ENCODE peak calls at places on chromosomes 16 and 17, in six cellular contexts. One of them, this sample, is unnamed.

GRCh38 chr17:31472137-31472536 is 80.7 kb downstream of the RAB11FIP4 start:
- DNase-seq in astrocyte of the spinal cord: no peak
- DNase-seq in WTC11: no peak
- DNase-seq in left lung: no peak
- DNase-seq in lung: no peak
- DNase-seq in breast epithelium: no peak
- DNase-seq in this sample: no peak

GRCh38 chr16:84266451-84266850 is 26.6 kb upstream of the KCNG4 start:
- DNase-seq in astrocyte of the spinal cord: peak; percentile 27
- DNase-seq in WTC11: peak; percentile 73
- DNase-seq in left lung: no peak
- DNase-seq in lung: peak; percentile 44
- DNase-seq in breast epithelium: no peak
- DNase-seq in this sample: peak; percentile 68

GRCh38 chr17:47063475-47063874 is 84.4 kb upstream of the RPRML start:
- DNase-seq in astrocyte of the spinal cord: no peak
- DNase-seq in WTC11: no peak
- DNase-seq in left lung: no peak
- DNase-seq in lung: no peak
- DNase-seq in breast epithelium: no peak
- DNase-seq in this sample: no peak

GRCh38 chr16:86026136-86026905 is 127.4 kb downstream of the IRF8 start:
- DNase-seq in astrocyte of the spinal cord: no peak
- DNase-seq in WTC11: no peak
- DNase-seq in left lung: peak; percentile 22
- DNase-seq in lung: no peak
- DNase-seq in breast epithelium: peak; percentile 27
- DNase-seq in this sample: no peak

GRCh38 chr17:78247304-78247703 is 15.9 kb downstream of the TMEM235 start:
- DNase-seq in astrocyte of the spinal cord: no peak
- DNase-seq in WTC11: peak; percentile 9
- DNase-seq in left lung: no peak
- DNase-seq in lung: no peak
- DNase-seq in breast epithelium: no peak
- DNase-seq in this sample: no peak

GRCh38 chr17:79707931-79708891 is 22.5 kb upstream of the ENPP7 start:
- DNase-seq in astrocyte of the spinal cord: peak; percentile 30
- DNase-seq in WTC11: peak; percentile 79
- DNase-seq in left lung: no peak
- DNase-seq in lung: no peak
- DNase-seq in breast epithelium: no peak
- DNase-seq in this sample: no peak

GRCh38 chr16:87062569-87063442 is 254.4 kb downstream of the C16orf95 start:
- DNase-seq in astrocyte of the spinal cord: peak; percentile 80
- DNase-seq in WTC11: peak; percentile 82
- DNase-seq in left lung: peak; percentile 62
- DNase-seq in lung: peak; percentile 50
- DNase-seq in breast epithelium: no peak
- DNase-seq in this sample: peak; percentile 45

GRCh38 chr16:10045947-10046346 is 136.3 kb downstream of the GRIN2A start:
- DNase-seq in astrocyte of the spinal cord: no peak
- DNase-seq in WTC11: no peak
- DNase-seq in left lung: no peak
- DNase-seq in lung: no peak
- DNase-seq in breast epithelium: no peak
- DNase-seq in this sample: no peak

GRCh38 chr17:7844292-7845154 is 10.3 kb upstream of the TMEM88 start:
- DNase-seq in astrocyte of the spinal cord: peak; percentile 93
- DNase-seq in WTC11: peak; percentile 89
- DNase-seq in left lung: peak; percentile 92
- DNase-seq in lung: peak; percentile 93
- DNase-seq in breast epithelium: peak; percentile 91
- DNase-seq in this sample: peak; percentile 93

GRCh38 chr17:73713136-73713535 is 68.9 kb upstream of the SDK2 start:
- DNase-seq in astrocyte of the spinal cord: no peak
- DNase-seq in WTC11: peak; percentile 48
- DNase-seq in left lung: no peak
- DNase-seq in lung: no peak
- DNase-seq in breast epithelium: no peak
- DNase-seq in this sample: no peak

GRCh38 chr17:28811594-28812135 is 30.9 kb downstream of the FAM222B start:
- DNase-seq in astrocyte of the spinal cord: peak; percentile 40
- DNase-seq in WTC11: no peak
- DNase-seq in left lung: no peak
- DNase-seq in lung: no peak
- DNase-seq in breast epithelium: no peak
- DNase-seq in this sample: no peak

GRCh38 chr17:56131431-56131830 is 21.8 kb upstream of the ANKFN1 start:
- DNase-seq in astrocyte of the spinal cord: no peak
- DNase-seq in WTC11: no peak
- DNase-seq in left lung: no peak
- DNase-seq in lung: no peak
- DNase-seq in breast epithelium: no peak
- DNase-seq in this sample: no peak

GRCh38 chr16:71840052-71840451 is 5.7 kb upstream of the ATXN1L start:
- DNase-seq in astrocyte of the spinal cord: no peak
- DNase-seq in WTC11: no peak
- DNase-seq in left lung: no peak
- DNase-seq in lung: no peak
- DNase-seq in breast epithelium: no peak
- DNase-seq in this sample: no peak

GRCh38 chr17:80990921-80991644 is 558 bp upstream of the CHMP6 start:
- DNase-seq in astrocyte of the spinal cord: no peak
- DNase-seq in WTC11: no peak
- DNase-seq in left lung: no peak
- DNase-seq in lung: no peak
- DNase-seq in breast epithelium: no peak
- DNase-seq in this sample: no peak

GRCh38 chr16:52545157-52545543 is 1.8 kb downstream of the TOX3 start:
- DNase-seq in astrocyte of the spinal cord: peak; percentile 2
- DNase-seq in WTC11: no peak
- DNase-seq in left lung: no peak
- DNase-seq in lung: no peak
- DNase-seq in breast epithelium: no peak
- DNase-seq in this sample: no peak

GRCh38 chr17:691423-691822 is 23.2 kb downstream of the VPS53 start:
- DNase-seq in astrocyte of the spinal cord: peak; percentile 52
- DNase-seq in WTC11: no peak
- DNase-seq in left lung: no peak
- DNase-seq in lung: no peak
- DNase-seq in breast epithelium: no peak
- DNase-seq in this sample: no peak

GRCh38 chr17:17021194-17021863 is 20.9 kb upstream of the MPRIP start:
- DNase-seq in astrocyte of the spinal cord: no peak
- DNase-seq in WTC11: no peak
- DNase-seq in left lung: peak; percentile 32
- DNase-seq in lung: peak; percentile 62
- DNase-seq in breast epithelium: peak; percentile 48
- DNase-seq in this sample: no peak

GRCh38 chr16:8733849-8734540 is 59.6 kb downstream of the ABAT start:
- DNase-seq in astrocyte of the spinal cord: no peak
- DNase-seq in WTC11: no peak
- DNase-seq in left lung: no peak
- DNase-seq in lung: no peak
- DNase-seq in breast epithelium: no peak
- DNase-seq in this sample: no peak

GRCh38 chr17:65813306-65813705 is 251.9 kb upstream of the AXIN2 start:
- DNase-seq in astrocyte of the spinal cord: no peak
- DNase-seq in WTC11: no peak
- DNase-seq in left lung: no peak
- DNase-seq in lung: no peak
- DNase-seq in breast epithelium: no peak
- DNase-seq in this sample: no peak

DNA sequence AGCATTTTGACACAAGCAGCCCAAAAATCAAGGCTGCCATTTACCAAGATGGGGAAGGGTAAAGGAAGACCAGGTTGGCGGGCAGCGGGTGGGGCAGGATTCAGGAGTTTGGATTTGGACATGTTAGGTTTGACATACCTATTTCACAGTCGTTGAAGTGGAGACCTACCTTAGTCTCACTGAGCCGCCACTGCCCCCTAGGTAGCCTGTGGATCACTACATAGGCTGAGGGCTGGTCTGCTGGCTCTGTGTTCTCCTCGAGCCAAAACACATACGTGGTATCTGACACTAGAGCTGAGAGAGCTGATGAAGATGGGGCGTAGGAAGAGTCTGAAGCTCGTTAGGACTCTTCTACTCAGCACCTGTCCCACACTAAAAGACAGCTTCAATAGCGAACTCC is 115.1 kb downstream of the HIC1 start:
- DNase-seq in astrocyte of the spinal cord: no peak
- DNase-seq in WTC11: peak; percentile 68
- DNase-seq in left lung: no peak
- DNase-seq in lung: no peak
- DNase-seq in breast epithelium: no peak
- DNase-seq in this sample: no peak
- TF ChIP-seq CTCF in astrocyte of the spinal cord: peak; percentile 25
- TF ChIP-seq CTCF in WTC11: peak; percentile 48
- TF ChIP-seq CTCF in left lung: no peak
- TF ChIP-seq CTCF in lung: no peak
- TF ChIP-seq CTCF in breast epithelium: no peak
- TF ChIP-seq CTCF in this sample: no peak

DNA sequence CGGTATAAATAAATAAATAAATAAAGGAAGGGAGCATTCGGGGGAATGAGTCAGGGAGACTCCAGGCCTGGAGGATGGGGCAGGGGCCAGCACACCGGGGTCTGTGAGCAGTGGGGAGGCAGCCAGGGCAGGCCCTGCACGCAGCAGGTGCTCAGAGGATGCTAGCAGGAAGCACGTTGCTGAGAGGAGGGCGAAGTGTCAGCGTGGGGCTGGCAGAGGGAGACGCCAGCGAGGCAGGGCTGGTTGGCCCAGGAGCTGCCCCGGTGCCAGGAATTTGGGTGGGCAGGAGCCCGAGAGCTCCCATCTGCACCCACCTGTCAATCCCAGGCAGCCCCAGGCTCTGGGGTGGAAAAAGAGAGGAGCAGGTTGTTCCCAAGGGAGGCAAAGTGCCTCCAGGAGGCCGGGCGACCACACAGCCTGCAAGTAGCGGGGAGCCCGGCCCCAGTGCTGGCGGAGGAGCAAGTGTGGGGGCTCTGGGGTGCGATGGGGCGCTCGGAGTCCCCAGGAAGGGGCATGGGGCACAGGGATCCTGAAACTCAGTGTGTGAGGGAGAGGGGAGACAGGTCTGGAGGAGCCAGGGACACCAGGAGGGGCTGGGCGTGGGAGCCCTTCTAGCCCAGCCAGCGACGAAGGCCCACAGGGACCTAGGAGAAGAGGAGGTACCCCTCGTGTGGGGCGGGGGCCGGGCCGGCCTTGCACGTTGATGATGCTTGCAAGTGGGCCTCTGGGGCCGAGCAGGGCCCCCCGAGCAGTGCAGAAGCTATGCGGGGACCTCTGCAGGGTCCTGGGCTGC is 28.0 kb downstream of the SOX8 start:
- DNase-seq in astrocyte of the spinal cord: no peak
- DNase-seq in WTC11: no peak
- DNase-seq in left lung: no peak
- DNase-seq in lung: no peak
- DNase-seq in breast epithelium: no peak
- DNase-seq in this sample: no peak
- TF ChIP-seq CTCF in astrocyte of the spinal cord: no peak
- TF ChIP-seq CTCF in WTC11: no peak
- TF ChIP-seq CTCF in left lung: no peak
- TF ChIP-seq CTCF in lung: no peak
- TF ChIP-seq CTCF in breast epithelium: no peak
- TF ChIP-seq CTCF in this sample: no peak

GRCh38 chr16:67446968-67447507 is 16.1 kb downstream of the HSD11B2 start:
- DNase-seq in astrocyte of the spinal cord: no peak
- DNase-seq in WTC11: no peak
- DNase-seq in left lung: no peak
- DNase-seq in lung: no peak
- DNase-seq in breast epithelium: no peak
- DNase-seq in this sample: no peak

GRCh38 chr16:67447508-67448076 is 16.7 kb downstream of the HSD11B2 start:
- DNase-seq in astrocyte of the spinal cord: no peak
- DNase-seq in WTC11: peak; percentile 62
- DNase-seq in left lung: no peak
- DNase-seq in lung: peak; percentile 51
- DNase-seq in breast epithelium: no peak
- DNase-seq in this sample: peak; percentile 44

GRCh38 chr16:67445126-67445426 is 14.2 kb downstream of the HSD11B2 start:
- DNase-seq in astrocyte of the spinal cord: no peak
- DNase-seq in WTC11: no peak
- DNase-seq in left lung: no peak
- DNase-seq in lung: no peak
- DNase-seq in breast epithelium: no peak
- DNase-seq in this sample: no peak

GRCh38 chr16:67445441-67445912 is 14.6 kb downstream of the HSD11B2 start:
- DNase-seq in astrocyte of the spinal cord: no peak
- DNase-seq in WTC11: no peak
- DNase-seq in left lung: no peak
- DNase-seq in lung: no peak
- DNase-seq in breast epithelium: peak; percentile 73
- DNase-seq in this sample: no peak

GRCh38 chr16:67445913-67446907 is 15.3 kb downstream of the HSD11B2 start:
- DNase-seq in astrocyte of the spinal cord: no peak
- DNase-seq in WTC11: no peak
- DNase-seq in left lung: no peak
- DNase-seq in lung: no peak
- DNase-seq in breast epithelium: no peak
- DNase-seq in this sample: no peak
- TF ChIP-seq CTCF in astrocyte of the spinal cord: no peak
- TF ChIP-seq CTCF in WTC11: no peak
- TF ChIP-seq CTCF in left lung: no peak
- TF ChIP-seq CTCF in lung: no peak
- TF ChIP-seq CTCF in breast epithelium: no peak
- TF ChIP-seq CTCF in this sample: no peak

DNA sequence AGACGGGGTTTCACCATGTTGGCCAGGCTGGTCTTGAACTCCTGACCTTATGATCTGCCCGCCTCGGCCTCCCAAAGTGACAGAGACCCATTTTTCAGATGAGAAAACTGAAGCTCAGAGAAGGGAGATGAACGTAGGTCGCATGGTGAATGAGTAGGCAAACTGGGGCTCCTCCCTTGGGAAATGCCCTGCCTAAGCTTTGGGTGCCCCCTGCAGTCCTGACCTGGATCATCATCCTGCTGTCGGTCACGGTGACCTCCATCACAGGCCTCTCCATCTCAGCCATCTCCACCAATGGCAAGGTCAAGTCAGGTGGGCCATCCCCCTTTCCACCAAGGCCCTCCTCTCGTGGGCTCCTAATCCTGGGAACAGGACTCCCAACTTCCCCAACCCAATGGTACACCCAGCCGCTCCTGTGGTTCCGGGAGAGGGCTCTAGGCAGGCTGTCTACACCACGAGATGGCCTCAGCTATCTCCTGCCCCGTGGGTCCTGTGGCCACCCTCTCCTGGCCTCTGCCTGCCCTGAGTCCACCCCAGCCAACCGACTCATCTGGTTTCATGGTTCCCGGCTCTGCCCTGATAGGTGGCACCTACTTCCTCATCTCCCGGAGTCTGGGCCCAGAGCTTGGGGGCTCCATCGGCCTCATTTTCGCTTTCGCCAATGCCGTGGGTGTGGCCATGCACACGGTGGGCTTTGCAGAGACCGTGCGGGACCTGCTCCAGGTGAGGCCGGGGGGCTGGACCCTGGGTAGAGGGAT is 4.7 kb downstream of the SLC12A3 start:
- DNase-seq in astrocyte of the spinal cord: no peak
- DNase-seq in WTC11: peak; percentile 70
- DNase-seq in left lung: no peak
- DNase-seq in lung: peak; percentile 37
- DNase-seq in breast epithelium: no peak
- DNase-seq in this sample: no peak
- TF ChIP-seq CTCF in astrocyte of the spinal cord: peak; percentile 25
- TF ChIP-seq CTCF in WTC11: no peak
- TF ChIP-seq CTCF in left lung: no peak
- TF ChIP-seq CTCF in lung: peak; percentile 9
- TF ChIP-seq CTCF in breast epithelium: no peak
- TF ChIP-seq CTCF in this sample: no peak